ENCODE peak calls at places on chromosomes 13 and 19, in six cellular contexts. One of them, this sample, is unnamed.

GRCh38 chr13:48066310-48066989 is 28.5 kb downstream of the MED4 start:
- DNase-seq in stimulated activated CD8-positive, alpha-beta memory T cell treated with anti-CD3 and anti-CD28 coated beads, Interleukin-7, amount 100 ng/mL, for 4 hours: no peak
- DNase-seq in activated CD4-positive, alpha-beta T cell treated with anti-CD3 and anti-CD28 coated beads, Interleukin-2, amount 50 U/mL, for 48 hours: peak; percentile 50
- DNase-seq in Calu3: no peak
- DNase-seq in GM20000: no peak
- DNase-seq in aorta: no peak
- DNase-seq in this sample: no peak

GRCh38 chr13:100608906-100609305 is 20.3 kb upstream of the GGACT start:
- DNase-seq in stimulated activated CD8-positive, alpha-beta memory T cell treated with anti-CD3 and anti-CD28 coated beads, Interleukin-7, amount 100 ng/mL, for 4 hours: peak; percentile 4
- DNase-seq in activated CD4-positive, alpha-beta T cell treated with anti-CD3 and anti-CD28 coated beads, Interleukin-2, amount 50 U/mL, for 48 hours: peak; percentile 14
- DNase-seq in Calu3: no peak
- DNase-seq in GM20000: peak; percentile 70
- DNase-seq in aorta: no peak
- DNase-seq in this sample: no peak

GRCh38 chr19:15022752-15023151 is 26.5 kb upstream of the CASP14 start:
- DNase-seq in stimulated activated CD8-positive, alpha-beta memory T cell treated with anti-CD3 and anti-CD28 coated beads, Interleukin-7, amount 100 ng/mL, for 4 hours: no peak
- DNase-seq in activated CD4-positive, alpha-beta T cell treated with anti-CD3 and anti-CD28 coated beads, Interleukin-2, amount 50 U/mL, for 48 hours: no peak
- DNase-seq in Calu3: no peak
- DNase-seq in GM20000: no peak
- DNase-seq in aorta: no peak
- DNase-seq in this sample: no peak

GRCh38 chr13:95530178-95530577 is 22.3 kb upstream of the CLDN10 start:
- DNase-seq in stimulated activated CD8-positive, alpha-beta memory T cell treated with anti-CD3 and anti-CD28 coated beads, Interleukin-7, amount 100 ng/mL, for 4 hours: no peak
- DNase-seq in activated CD4-positive, alpha-beta T cell treated with anti-CD3 and anti-CD28 coated beads, Interleukin-2, amount 50 U/mL, for 48 hours: no peak
- DNase-seq in Calu3: no peak
- DNase-seq in GM20000: no peak
- DNase-seq in aorta: peak; percentile 50
- DNase-seq in this sample: no peak

GRCh38 chr13:67950594-67950993 is 720.5 kb upstream of the PCDH9 start:
- DNase-seq in stimulated activated CD8-positive, alpha-beta memory T cell treated with anti-CD3 and anti-CD28 coated beads, Interleukin-7, amount 100 ng/mL, for 4 hours: no peak
- DNase-seq in activated CD4-positive, alpha-beta T cell treated with anti-CD3 and anti-CD28 coated beads, Interleukin-2, amount 50 U/mL, for 48 hours: no peak
- DNase-seq in Calu3: no peak
- DNase-seq in GM20000: no peak
- DNase-seq in aorta: no peak
- DNase-seq in this sample: no peak

GRCh38 chr19:47609885-47610545 is 1.1 kb downstream of the BICRA start:
- DNase-seq in stimulated activated CD8-positive, alpha-beta memory T cell treated with anti-CD3 and anti-CD28 coated beads, Interleukin-7, amount 100 ng/mL, for 4 hours: peak; percentile 34
- DNase-seq in activated CD4-positive, alpha-beta T cell treated with anti-CD3 and anti-CD28 coated beads, Interleukin-2, amount 50 U/mL, for 48 hours: peak; percentile 57
- DNase-seq in Calu3: peak; percentile 50
- DNase-seq in GM20000: peak; percentile 47
- DNase-seq in aorta: peak; percentile 66
- DNase-seq in this sample: no peak

GRCh38 chr13:93473441-93474270 is 247.0 kb downstream of the GPC6 start:
- DNase-seq in stimulated activated CD8-positive, alpha-beta memory T cell treated with anti-CD3 and anti-CD28 coated beads, Interleukin-7, amount 100 ng/mL, for 4 hours: no peak
- DNase-seq in activated CD4-positive, alpha-beta T cell treated with anti-CD3 and anti-CD28 coated beads, Interleukin-2, amount 50 U/mL, for 48 hours: no peak
- DNase-seq in Calu3: no peak
- DNase-seq in GM20000: no peak
- DNase-seq in aorta: no peak
- DNase-seq in this sample: no peak

GRCh38 chr19:55156202-55157063 is 1.1 kb downstream of the TNNI3 start:
- DNase-seq in stimulated activated CD8-positive, alpha-beta memory T cell treated with anti-CD3 and anti-CD28 coated beads, Interleukin-7, amount 100 ng/mL, for 4 hours: no peak
- DNase-seq in activated CD4-positive, alpha-beta T cell treated with anti-CD3 and anti-CD28 coated beads, Interleukin-2, amount 50 U/mL, for 48 hours: peak; percentile 45
- DNase-seq in Calu3: peak; percentile 83
- DNase-seq in GM20000: peak; percentile 70
- DNase-seq in aorta: no peak
- DNase-seq in this sample: peak; percentile 67

GRCh38 chr13:84543976-84544375 is 661.7 kb upstream of the SLITRK1 start:
- DNase-seq in stimulated activated CD8-positive, alpha-beta memory T cell treated with anti-CD3 and anti-CD28 coated beads, Interleukin-7, amount 100 ng/mL, for 4 hours: no peak
- DNase-seq in activated CD4-positive, alpha-beta T cell treated with anti-CD3 and anti-CD28 coated beads, Interleukin-2, amount 50 U/mL, for 48 hours: no peak
- DNase-seq in Calu3: no peak
- DNase-seq in GM20000: no peak
- DNase-seq in aorta: no peak
- DNase-seq in this sample: no peak

GRCh38 chr19:58021541-58022282 is 12.1 kb upstream of the ZSCAN1 start:
- DNase-seq in stimulated activated CD8-positive, alpha-beta memory T cell treated with anti-CD3 and anti-CD28 coated beads, Interleukin-7, amount 100 ng/mL, for 4 hours: peak; percentile 8
- DNase-seq in activated CD4-positive, alpha-beta T cell treated with anti-CD3 and anti-CD28 coated beads, Interleukin-2, amount 50 U/mL, for 48 hours: peak; percentile 30
- DNase-seq in Calu3: no peak
- DNase-seq in GM20000: no peak
- DNase-seq in aorta: no peak
- DNase-seq in this sample: peak; percentile 31

GRCh38 chr13:31765441-31765840 is 26.1 kb downstream of the RXFP2 start:
- DNase-seq in stimulated activated CD8-positive, alpha-beta memory T cell treated with anti-CD3 and anti-CD28 coated beads, Interleukin-7, amount 100 ng/mL, for 4 hours: no peak
- DNase-seq in activated CD4-positive, alpha-beta T cell treated with anti-CD3 and anti-CD28 coated beads, Interleukin-2, amount 50 U/mL, for 48 hours: no peak
- DNase-seq in Calu3: no peak
- DNase-seq in GM20000: no peak
- DNase-seq in aorta: no peak
- DNase-seq in this sample: no peak

GRCh38 chr19:50209131-50209530 is 5.7 kb downstream of the MYH14 start:
- DNase-seq in stimulated activated CD8-positive, alpha-beta memory T cell treated with anti-CD3 and anti-CD28 coated beads, Interleukin-7, amount 100 ng/mL, for 4 hours: no peak
- DNase-seq in activated CD4-positive, alpha-beta T cell treated with anti-CD3 and anti-CD28 coated beads, Interleukin-2, amount 50 U/mL, for 48 hours: no peak
- DNase-seq in Calu3: no peak
- DNase-seq in GM20000: peak; percentile 2
- DNase-seq in aorta: peak; percentile 16
- DNase-seq in this sample: no peak

GRCh38 chr13:55155046-55155445 is 1985.7 kb upstream of the PRR20A start:
- DNase-seq in stimulated activated CD8-positive, alpha-beta memory T cell treated with anti-CD3 and anti-CD28 coated beads, Interleukin-7, amount 100 ng/mL, for 4 hours: no peak
- DNase-seq in activated CD4-positive, alpha-beta T cell treated with anti-CD3 and anti-CD28 coated beads, Interleukin-2, amount 50 U/mL, for 48 hours: no peak
- DNase-seq in Calu3: no peak
- DNase-seq in GM20000: no peak
- DNase-seq in aorta: no peak
- DNase-seq in this sample: no peak

GRCh38 chr13:26629260-26629659 is 71.8 kb downstream of the WASF3 start:
- DNase-seq in stimulated activated CD8-positive, alpha-beta memory T cell treated with anti-CD3 and anti-CD28 coated beads, Interleukin-7, amount 100 ng/mL, for 4 hours: no peak
- DNase-seq in activated CD4-positive, alpha-beta T cell treated with anti-CD3 and anti-CD28 coated beads, Interleukin-2, amount 50 U/mL, for 48 hours: no peak
- DNase-seq in Calu3: no peak
- DNase-seq in GM20000: no peak
- DNase-seq in aorta: no peak
- DNase-seq in this sample: no peak

GRCh38 chr19:57755031-57755430 is 8.4 kb downstream of the ZNF776 start:
- DNase-seq in stimulated activated CD8-positive, alpha-beta memory T cell treated with anti-CD3 and anti-CD28 coated beads, Interleukin-7, amount 100 ng/mL, for 4 hours: no peak
- DNase-seq in activated CD4-positive, alpha-beta T cell treated with anti-CD3 and anti-CD28 coated beads, Interleukin-2, amount 50 U/mL, for 48 hours: no peak
- DNase-seq in Calu3: no peak
- DNase-seq in GM20000: no peak
- DNase-seq in aorta: no peak
- DNase-seq in this sample: no peak

GRCh38 chr19:49395581-49396407 is 7.7 kb downstream of the KASH5 start:
- DNase-seq in stimulated activated CD8-positive, alpha-beta memory T cell treated with anti-CD3 and anti-CD28 coated beads, Interleukin-7, amount 100 ng/mL, for 4 hours: no peak
- DNase-seq in activated CD4-positive, alpha-beta T cell treated with anti-CD3 and anti-CD28 coated beads, Interleukin-2, amount 50 U/mL, for 48 hours: no peak
- DNase-seq in Calu3: no peak
- DNase-seq in GM20000: no peak
- DNase-seq in aorta: no peak
- DNase-seq in this sample: no peak

GRCh38 chr13:36323951-36324566 is 22.1 kb downstream of the SPART start:
- DNase-seq in stimulated activated CD8-positive, alpha-beta memory T cell treated with anti-CD3 and anti-CD28 coated beads, Interleukin-7, amount 100 ng/mL, for 4 hours: no peak
- DNase-seq in activated CD4-positive, alpha-beta T cell treated with anti-CD3 and anti-CD28 coated beads, Interleukin-2, amount 50 U/mL, for 48 hours: no peak
- DNase-seq in Calu3: no peak
- DNase-seq in GM20000: no peak
- DNase-seq in aorta: no peak
- DNase-seq in this sample: no peak

GRCh38 chr19:35357867-35358573 is at the start of gene FFAR3:
- DNase-seq in stimulated activated CD8-positive, alpha-beta memory T cell treated with anti-CD3 and anti-CD28 coated beads, Interleukin-7, amount 100 ng/mL, for 4 hours: no peak
- DNase-seq in activated CD4-positive, alpha-beta T cell treated with anti-CD3 and anti-CD28 coated beads, Interleukin-2, amount 50 U/mL, for 48 hours: no peak
- DNase-seq in Calu3: peak; percentile 14
- DNase-seq in GM20000: no peak
- DNase-seq in aorta: peak; percentile 84
- DNase-seq in this sample: no peak

GRCh38 chr19:35346193-35347052 is 1.3 kb upstream of the FFAR1 start:
- DNase-seq in stimulated activated CD8-positive, alpha-beta memory T cell treated with anti-CD3 and anti-CD28 coated beads, Interleukin-7, amount 100 ng/mL, for 4 hours: peak; percentile 67
- DNase-seq in activated CD4-positive, alpha-beta T cell treated with anti-CD3 and anti-CD28 coated beads, Interleukin-2, amount 50 U/mL, for 48 hours: peak; percentile 78
- DNase-seq in Calu3: no peak
- DNase-seq in GM20000: peak; percentile 74
- DNase-seq in aorta: peak; percentile 79
- DNase-seq in this sample: no peak

GRCh38 chr13:74210693-74211393 is 76.6 kb upstream of the KLF12 start:
- DNase-seq in stimulated activated CD8-positive, alpha-beta memory T cell treated with anti-CD3 and anti-CD28 coated beads, Interleukin-7, amount 100 ng/mL, for 4 hours: no peak
- DNase-seq in activated CD4-positive, alpha-beta T cell treated with anti-CD3 and anti-CD28 coated beads, Interleukin-2, amount 50 U/mL, for 48 hours: no peak
- DNase-seq in Calu3: no peak
- DNase-seq in GM20000: no peak
- DNase-seq in aorta: peak; percentile 55
- DNase-seq in this sample: peak; percentile 9

GRCh38 chr13:48908381-48909087 is 67.2 kb upstream of the FNDC3A start:
- DNase-seq in stimulated activated CD8-positive, alpha-beta memory T cell treated with anti-CD3 and anti-CD28 coated beads, Interleukin-7, amount 100 ng/mL, for 4 hours: no peak
- DNase-seq in activated CD4-positive, alpha-beta T cell treated with anti-CD3 and anti-CD28 coated beads, Interleukin-2, amount 50 U/mL, for 48 hours: no peak
- DNase-seq in Calu3: no peak
- DNase-seq in GM20000: no peak
- DNase-seq in aorta: peak; percentile 45
- DNase-seq in this sample: no peak

GRCh38 chr19:54190942-54191670 is at the start of gene TSEN34:
- DNase-seq in stimulated activated CD8-positive, alpha-beta memory T cell treated with anti-CD3 and anti-CD28 coated beads, Interleukin-7, amount 100 ng/mL, for 4 hours: peak; percentile 87
- DNase-seq in activated CD4-positive, alpha-beta T cell treated with anti-CD3 and anti-CD28 coated beads, Interleukin-2, amount 50 U/mL, for 48 hours: peak; percentile 84
- DNase-seq in Calu3: peak; percentile 94
- DNase-seq in GM20000: peak; percentile 89
- DNase-seq in aorta: peak; percentile 94
- DNase-seq in this sample: peak; percentile 76

GRCh38 chr13:109899748-109900147 is 113.4 kb upstream of the IRS2 start:
- DNase-seq in stimulated activated CD8-positive, alpha-beta memory T cell treated with anti-CD3 and anti-CD28 coated beads, Interleukin-7, amount 100 ng/mL, for 4 hours: no peak
- DNase-seq in activated CD4-positive, alpha-beta T cell treated with anti-CD3 and anti-CD28 coated beads, Interleukin-2, amount 50 U/mL, for 48 hours: no peak
- DNase-seq in Calu3: no peak
- DNase-seq in GM20000: no peak
- DNase-seq in aorta: no peak
- DNase-seq in this sample: no peak

GRCh38 chr19:47418595-47419036 is 711 bp downstream of the MEIS3 start:
- DNase-seq in stimulated activated CD8-positive, alpha-beta memory T cell treated with anti-CD3 and anti-CD28 coated beads, Interleukin-7, amount 100 ng/mL, for 4 hours: no peak
- DNase-seq in activated CD4-positive, alpha-beta T cell treated with anti-CD3 and anti-CD28 coated beads, Interleukin-2, amount 50 U/mL, for 48 hours: no peak
- DNase-seq in Calu3: no peak
- DNase-seq in GM20000: no peak
- DNase-seq in aorta: no peak
- DNase-seq in this sample: no peak

GRCh38 chr19:48249502-48250014 is 6.2 kb downstream of the CARD8 start:
- DNase-seq in stimulated activated CD8-positive, alpha-beta memory T cell treated with anti-CD3 and anti-CD28 coated beads, Interleukin-7, amount 100 ng/mL, for 4 hours: peak; percentile 66
- DNase-seq in activated CD4-positive, alpha-beta T cell treated with anti-CD3 and anti-CD28 coated beads, Interleukin-2, amount 50 U/mL, for 48 hours: peak; percentile 85
- DNase-seq in Calu3: no peak
- DNase-seq in GM20000: peak; percentile 44
- DNase-seq in aorta: peak; percentile 75
- DNase-seq in this sample: no peak

GRCh38 chr13:27830010-27830409 is 37.7 kb downstream of the GSX1 start:
- DNase-seq in stimulated activated CD8-positive, alpha-beta memory T cell treated with anti-CD3 and anti-CD28 coated beads, Interleukin-7, amount 100 ng/mL, for 4 hours: peak; percentile 31
- DNase-seq in activated CD4-positive, alpha-beta T cell treated with anti-CD3 and anti-CD28 coated beads, Interleukin-2, amount 50 U/mL, for 48 hours: peak; percentile 66
- DNase-seq in Calu3: peak; percentile 75
- DNase-seq in GM20000: peak; percentile 82
- DNase-seq in aorta: peak; percentile 50
- DNase-seq in this sample: peak; percentile 13

GRCh38 chr19:49684251-49684982 is 5.0 kb upstream of the ADM5 start:
- DNase-seq in stimulated activated CD8-positive, alpha-beta memory T cell treated with anti-CD3 and anti-CD28 coated beads, Interleukin-7, amount 100 ng/mL, for 4 hours: no peak
- DNase-seq in activated CD4-positive, alpha-beta T cell treated with anti-CD3 and anti-CD28 coated beads, Interleukin-2, amount 50 U/mL, for 48 hours: peak; percentile 44
- DNase-seq in Calu3: peak; percentile 65
- DNase-seq in GM20000: peak; percentile 75
- DNase-seq in aorta: no peak
- DNase-seq in this sample: no peak

GRCh38 chr13:98285317-98285716 is 108.2 kb upstream of the RNF113B start:
- DNase-seq in stimulated activated CD8-positive, alpha-beta memory T cell treated with anti-CD3 and anti-CD28 coated beads, Interleukin-7, amount 100 ng/mL, for 4 hours: no peak
- DNase-seq in activated CD4-positive, alpha-beta T cell treated with anti-CD3 and anti-CD28 coated beads, Interleukin-2, amount 50 U/mL, for 48 hours: no peak
- DNase-seq in Calu3: no peak
- DNase-seq in GM20000: no peak
- DNase-seq in aorta: no peak
- DNase-seq in this sample: peak; percentile 84

GRCh38 chr19:58558066-58558622 is at the start of gene UBE2M:
- DNase-seq in stimulated activated CD8-positive, alpha-beta memory T cell treated with anti-CD3 and anti-CD28 coated beads, Interleukin-7, amount 100 ng/mL, for 4 hours: peak; percentile 53
- DNase-seq in activated CD4-positive, alpha-beta T cell treated with anti-CD3 and anti-CD28 coated beads, Interleukin-2, amount 50 U/mL, for 48 hours: peak; percentile 63
- DNase-seq in Calu3: no peak
- DNase-seq in GM20000: no peak
- DNase-seq in aorta: peak; percentile 81
- DNase-seq in this sample: no peak

GRCh38 chr19:16328824-16329482 is 4.3 kb downstream of the KLF2 start:
- DNase-seq in stimulated activated CD8-positive, alpha-beta memory T cell treated with anti-CD3 and anti-CD28 coated beads, Interleukin-7, amount 100 ng/mL, for 4 hours: no peak
- DNase-seq in activated CD4-positive, alpha-beta T cell treated with anti-CD3 and anti-CD28 coated beads, Interleukin-2, amount 50 U/mL, for 48 hours: no peak
- DNase-seq in Calu3: no peak
- DNase-seq in GM20000: no peak
- DNase-seq in aorta: no peak
- DNase-seq in this sample: no peak

GRCh38 chr13:21011378-21011777 is 50.0 kb downstream of the LATS2 start:
- DNase-seq in stimulated activated CD8-positive, alpha-beta memory T cell treated with anti-CD3 and anti-CD28 coated beads, Interleukin-7, amount 100 ng/mL, for 4 hours: no peak
- DNase-seq in activated CD4-positive, alpha-beta T cell treated with anti-CD3 and anti-CD28 coated beads, Interleukin-2, amount 50 U/mL, for 48 hours: no peak
- DNase-seq in Calu3: no peak
- DNase-seq in GM20000: no peak
- DNase-seq in aorta: no peak
- DNase-seq in this sample: no peak

GRCh38 chr13:48585456-48585840 is 52.6 kb upstream of the RCBTB2 start:
- DNase-seq in stimulated activated CD8-positive, alpha-beta memory T cell treated with anti-CD3 and anti-CD28 coated beads, Interleukin-7, amount 100 ng/mL, for 4 hours: no peak
- DNase-seq in activated CD4-positive, alpha-beta T cell treated with anti-CD3 and anti-CD28 coated beads, Interleukin-2, amount 50 U/mL, for 48 hours: no peak
- DNase-seq in Calu3: peak; percentile 57
- DNase-seq in GM20000: no peak
- DNase-seq in aorta: no peak
- DNase-seq in this sample: no peak

GRCh38 chr13:112648101-112648500 is 41.7 kb upstream of the ATP11A start:
- DNase-seq in stimulated activated CD8-positive, alpha-beta memory T cell treated with anti-CD3 and anti-CD28 coated beads, Interleukin-7, amount 100 ng/mL, for 4 hours: no peak
- DNase-seq in activated CD4-positive, alpha-beta T cell treated with anti-CD3 and anti-CD28 coated beads, Interleukin-2, amount 50 U/mL, for 48 hours: no peak
- DNase-seq in Calu3: no peak
- DNase-seq in GM20000: no peak
- DNase-seq in aorta: no peak
- DNase-seq in this sample: no peak

GRCh38 chr13:104847863-104848262 is 1687.6 kb downstream of the EFNB2 start:
- DNase-seq in stimulated activated CD8-positive, alpha-beta memory T cell treated with anti-CD3 and anti-CD28 coated beads, Interleukin-7, amount 100 ng/mL, for 4 hours: no peak
- DNase-seq in activated CD4-positive, alpha-beta T cell treated with anti-CD3 and anti-CD28 coated beads, Interleukin-2, amount 50 U/mL, for 48 hours: no peak
- DNase-seq in Calu3: peak; percentile 8
- DNase-seq in GM20000: no peak
- DNase-seq in aorta: no peak
- DNase-seq in this sample: no peak